ENCODE peak calls at places on chromosomes 11 and 22, in seven cellular contexts. S is fibroblast of lung, O is heart left ventricle, Q is A549, I is heart right ventricle, T is left lung, W is neural progenitor cell. N is an unnamed sample. For H3K4me1, the result is how much of the 10 kb centered on the place peaks cover.

GRCh38 chr22:46578251-46578823 is 40.9 kb upstream of the CELSR1 start:
- DNase-seq in O (peak), W (no peak), I (no peak), Q (no peak), T (peak), S (no peak), N (no peak)

GRCh38 chr22:31676700-31677099 is 14.7 kb upstream of the PISD start:
- DNase-seq in Q (peak), T (peak), S (peak), I (peak), O (peak), W (peak), N (peak)

GRCh38 chr22:49344196-49344595 is 483.5 kb downstream of the BRD1 start:
- DNase-seq in S (no peak), O (no peak), T (no peak), I (no peak), Q (no peak), W (peak), N (no peak)

GRCh38 chr11:115348404-115348803 is 155.8 kb downstream of the CADM1 start:
- DNase-seq in Q (no peak), W (no peak), O (no peak), S (no peak), T (no peak), I (no peak), N (no peak)

GRCh38 chr11:13984616-13985474 is 22.3 kb downstream of the SPON1 start:
- DNase-seq in I (no peak), O (no peak), Q (no peak), S (peak), T (no peak), W (no peak), N (no peak)

GRCh38 chr11:115611343-115611742 is 107.1 kb upstream of the CADM1 start:
- DNase-seq in O (no peak), Q (no peak), T (no peak), W (peak), I (no peak), S (no peak), N (no peak)

GRCh38 chr22:31692186-31692886 is 30.3 kb upstream of the PISD start:
- DNase-seq in O (no peak), Q (no peak), S (peak), W (no peak), I (no peak), T (no peak), N (no peak)

GRCh38 chr11:31834237-31834636 is 23.1 kb upstream of the PAX6 start:
- DNase-seq in W (no peak), I (no peak), O (no peak), S (no peak), Q (no peak), T (no peak), N (no peak)

GRCh38 chr22:49007013-49007653 is 820.5 kb downstream of the BRD1 start:
- DNase-seq in Q (no peak), T (no peak), O (no peak), S (no peak), W (no peak), I (no peak), N (no peak)

DNA sequence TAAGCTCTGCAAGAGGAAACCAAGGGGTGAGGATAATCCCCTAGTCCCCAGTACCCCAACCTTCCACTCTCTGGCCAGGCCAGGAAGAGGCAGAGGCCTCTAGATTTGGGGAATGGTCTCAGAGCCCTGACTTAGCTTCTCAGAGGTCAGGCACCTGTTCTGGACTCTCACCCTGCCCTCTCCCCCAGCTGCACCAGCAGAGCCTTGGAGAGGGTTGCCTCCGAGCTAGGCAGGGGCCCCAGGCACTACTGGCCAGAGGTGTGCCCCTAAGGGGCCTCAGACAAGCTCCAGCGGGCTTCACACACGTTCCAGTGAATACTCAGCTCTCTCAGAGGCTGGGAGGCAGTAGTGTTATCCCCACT is 8.0 kb downstream of the FREY1 start:
- DNase-seq in O (no peak), I (no peak), Q (no peak), W (no peak), T (no peak), S (no peak), N (no peak)
- H3K4me3 ChIP-seq in O (peak), I (peak), Q (peak), W (peak), T (no peak), S (peak), N (peak)

GRCh38 chr22:39356464-39356863 is 6.7 kb downstream of the SYNGR1 start:
- DNase-seq in T (no peak), Q (no peak), O (no peak), S (no peak), W (no peak), I (no peak), N (no peak)
- H3K4me1 ChIP-seq in T (under half), Q (under half), O (under half), S (under half), W (under half), I (under half), N (under half)

DNA sequence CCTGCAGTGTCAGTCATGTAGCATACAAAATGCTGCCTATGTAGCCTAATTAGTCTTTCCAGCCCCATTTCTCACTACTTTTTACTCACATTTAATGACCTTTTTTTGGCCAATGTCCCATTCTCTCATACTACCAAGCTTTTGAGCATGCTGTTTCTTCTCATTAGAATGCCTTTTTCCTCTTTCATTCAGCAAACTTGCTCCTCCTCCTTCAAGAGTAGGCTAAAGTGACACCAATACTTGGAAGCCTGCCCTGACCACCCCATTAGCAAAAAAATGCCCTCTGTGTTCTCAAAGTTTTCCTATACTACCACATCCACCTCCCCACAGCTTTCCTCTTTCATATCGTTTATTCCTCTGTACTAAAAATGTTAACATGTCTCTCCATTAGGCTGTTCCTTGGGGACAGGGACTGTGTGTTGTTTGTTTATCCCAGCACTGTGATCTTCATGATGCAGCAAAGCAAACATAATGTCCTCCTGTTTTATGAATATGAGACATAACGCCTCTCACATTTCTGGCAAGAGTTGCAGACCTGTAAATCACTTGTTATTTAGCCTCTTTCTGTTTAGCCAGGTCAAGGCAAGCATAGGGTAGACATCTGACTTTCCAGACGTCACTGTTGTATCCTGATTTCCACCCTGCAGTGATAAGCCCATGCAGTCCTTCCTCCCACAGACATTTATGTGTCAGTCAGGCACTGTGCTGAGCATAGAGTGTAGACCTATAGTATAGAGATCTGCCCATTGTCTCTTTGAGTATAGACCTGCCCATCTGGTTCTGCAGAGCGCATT is 62.0 kb upstream of the UCP3 start:
- DNase-seq in T (no peak), O (no peak), W (no peak), Q (no peak), S (no peak), I (no peak), N (no peak)
- H3K27ac ChIP-seq in T (no peak), O (no peak), W (no peak), Q (peak), S (no peak), I (no peak), N (no peak)

GRCh38 chr22:23569291-23569690 is 10.8 kb downstream of the IGLL1 start:
- DNase-seq in S (no peak), T (no peak), Q (no peak), W (no peak), I (no peak), O (no peak), N (no peak)

GRCh38 chr22:23565288-23565941 is 14.7 kb downstream of the IGLL1 start:
- DNase-seq in I (no peak), T (no peak), Q (no peak), W (peak), O (no peak), S (no peak), N (no peak)

GRCh38 chr22:23564276-23564675 is 15.8 kb downstream of the IGLL1 start:
- DNase-seq in Q (no peak), T (no peak), O (no peak), I (no peak), S (no peak), W (no peak), N (no peak)

GRCh38 chr22:23565942-23566715 is 14.0 kb downstream of the IGLL1 start:
- DNase-seq in O (no peak), S (no peak), I (no peak), W (peak), T (no peak), Q (no peak), N (no peak)

GRCh38 chr22:23566716-23567475 is 13.2 kb downstream of the IGLL1 start:
- DNase-seq in T (no peak), S (no peak), Q (no peak), W (no peak), I (no peak), O (no peak), N (no peak)
- H3K4me3 ChIP-seq in T (peak), S (no peak), Q (no peak), W (peak), I (peak), O (peak), N (no peak)

DNA sequence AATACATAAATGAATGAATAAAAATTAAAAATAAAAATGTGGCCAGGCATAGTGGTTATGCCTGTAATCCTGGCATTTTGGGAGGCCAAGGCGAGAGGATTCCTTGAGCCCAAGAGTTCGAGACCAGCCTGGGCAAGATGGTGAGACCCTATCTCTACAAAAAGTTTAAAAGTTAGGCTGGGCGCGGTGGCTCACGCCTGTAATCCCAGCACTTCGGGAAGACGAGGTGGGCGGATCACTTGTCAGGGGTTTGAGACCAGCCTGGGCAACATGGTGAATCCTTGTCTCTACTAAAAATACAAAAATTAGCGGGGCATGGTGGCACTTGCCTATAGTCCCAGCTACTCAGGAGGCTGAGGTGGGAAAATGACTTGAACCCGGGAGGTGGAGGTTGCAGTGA is 9.7 kb upstream of the BEST1 start:
- DNase-seq in T (no peak), W (no peak), O (no peak), S (no peak), Q (no peak), I (no peak), N (no peak)
- H3K4me1 ChIP-seq in T (under half), W (under half), O (under half), S (under half), Q (under half), I (under half), N (under half)

DNA sequence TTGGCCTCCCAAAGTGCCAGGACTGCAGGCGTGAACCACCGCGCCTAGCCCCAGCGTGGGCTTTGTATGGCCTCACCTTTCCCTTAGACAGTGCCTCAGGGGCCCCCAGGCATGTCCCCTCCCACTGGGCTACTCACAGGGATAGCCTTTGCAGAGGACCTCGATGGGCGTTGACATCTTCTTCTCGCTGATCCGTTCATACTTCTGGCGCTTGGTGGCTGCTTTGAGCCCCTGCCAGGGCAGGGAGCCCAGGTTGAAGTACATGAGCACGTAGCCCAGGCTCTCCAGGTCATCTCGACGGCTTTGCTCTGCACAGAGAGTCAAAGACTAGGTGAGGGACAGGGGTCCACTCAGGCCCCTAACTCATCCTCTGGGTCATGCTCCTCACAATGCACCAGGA is 17.5 kb downstream of the CSNK1E start:
- DNase-seq in O (no peak), W (no peak), Q (no peak), T (no peak), I (no peak), S (no peak), N (no peak)
- H3K27ac ChIP-seq in O (no peak), W (no peak), Q (no peak), T (no peak), I (no peak), S (no peak), N (no peak)

GRCh38 chr22:50530857-50531545 is 1.2 kb upstream of the TYMP start:
- DNase-seq in I (peak), O (peak), S (peak), Q (peak), W (peak), T (peak), N (peak)

GRCh38 chr22:50535113-50535512 is 5.3 kb upstream of the TYMP start:
- DNase-seq in Q (no peak), T (no peak), I (no peak), W (no peak), O (no peak), S (no peak), N (peak)

GRCh38 chr22:50531546-50532352 is 1.9 kb upstream of the TYMP start:
- DNase-seq in W (peak), T (peak), I (peak), Q (no peak), O (peak), S (peak), N (peak)

GRCh38 chr22:50532353-50532700 is 2.5 kb upstream of the TYMP start:
- DNase-seq in I (peak), Q (no peak), O (peak), S (no peak), T (peak), W (peak), N (no peak)

GRCh38 chr22:50532824-50533344 is 3.1 kb upstream of the TYMP start:
- DNase-seq in S (no peak), I (no peak), W (no peak), O (no peak), T (peak), Q (no peak), N (no peak)
- H3K4me3 ChIP-seq in S (no peak), I (peak), W (peak), O (peak), T (no peak), Q (peak), N (no peak)

DNA sequence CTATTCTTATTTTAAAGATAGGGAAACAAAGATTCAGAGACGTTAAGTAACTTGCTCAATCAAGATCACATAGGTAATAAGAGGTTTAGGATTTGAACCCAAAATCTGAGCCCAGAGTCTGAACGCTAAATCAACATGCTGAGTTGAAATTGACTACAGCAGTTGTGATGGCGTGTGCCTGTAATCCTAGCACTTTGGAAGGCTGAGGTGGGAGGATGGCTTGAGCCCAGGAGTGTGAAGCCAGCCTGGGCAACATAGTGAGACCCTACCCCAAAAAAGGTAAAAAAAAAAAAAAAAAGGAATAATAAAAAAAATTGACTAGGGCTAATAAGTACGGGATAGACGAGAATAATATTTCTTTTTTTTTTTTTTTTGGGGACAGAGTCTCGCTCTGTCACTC is 1.4 kb upstream of the NR1H3 start:
- DNase-seq in T (no peak), Q (no peak), S (no peak), W (no peak), O (no peak), I (no peak), N (no peak)
- H3K4me1 ChIP-seq in T (half or more), Q (half or more), S (under half), W (under half), O (under half), I (half or more), N (under half)

N was measured in CD8-positive, alpha-beta T cell.